ENCODE peak calls at places on chromosomes 11 and 22, in nine cellular contexts. Q, W, K, S, C, V, P, Y and B are unnamed samples.

GRCh38 chr11:16945671-16946469 is 68.3 kb downstream of the PLEKHA7 start:
- DNase-seq in Q (peak), W (peak), K (peak), S (peak), C (no peak), V (no peak), P (peak), Y (peak), B (no peak)

GRCh38 chr11:122163420-122163819 is 47.4 kb upstream of the BLID start:
- DNase-seq in Q (no peak), W (no peak), K (no peak), S (no peak), C (no peak), V (no peak), P (no peak), Y (no peak), B (no peak)

GRCh38 chr11:11985954-11986949 is 22.2 kb downstream of the DKK3 start:
- DNase-seq in Q (no peak), W (no peak), K (no peak), S (no peak), C (no peak), V (no peak), P (no peak), Y (no peak), B (no peak)

GRCh38 chr11:34585870-34586654 is 34.8 kb upstream of the EHF start:
- DNase-seq in Q (peak), W (no peak), K (peak), S (peak), C (no peak), V (no peak), P (peak), Y (no peak), B (no peak)

GRCh38 chr11:84909740-84910139 is 717.4 kb downstream of the DLG2 start:
- DNase-seq in Q (no peak), W (no peak), K (no peak), S (no peak), C (no peak), V (no peak), P (no peak), Y (no peak), B (no peak)

GRCh38 chr11:134762248-134763029 is 350.4 kb upstream of the B3GAT1 start:
- DNase-seq in Q (no peak), W (no peak), K (no peak), S (no peak), C (no peak), V (no peak), P (no peak), Y (peak), B (no peak)

GRCh38 chr11:859394-860131 is 16.9 kb downstream of the TSPAN4 start:
- DNase-seq in Q (no peak), W (peak), K (peak), S (peak), C (peak), V (no peak), P (peak), Y (peak), B (no peak)

GRCh38 chr11:62560566-62561103 is 13.1 kb downstream of the EEF1G start:
- DNase-seq in Q (peak), W (no peak), K (peak), S (peak), C (peak), V (peak), P (peak), Y (peak), B (peak)

GRCh38 chr11:116192509-116193206 is 580.1 kb downstream of the BUD13 start:
- DNase-seq in Q (no peak), W (no peak), K (no peak), S (peak), C (no peak), V (no peak), P (no peak), Y (no peak), B (no peak)

GRCh38 chr11:92811341-92811740 is 158.1 kb upstream of the MTNR1B start:
- DNase-seq in Q (no peak), W (no peak), K (peak), S (no peak), C (no peak), V (no peak), P (no peak), Y (no peak), B (no peak)

GRCh38 chr22:19884954-19885751 is 30.5 kb upstream of the GNB1L start:
- DNase-seq in Q (no peak), W (no peak), K (no peak), S (no peak), C (no peak), V (no peak), P (no peak), Y (no peak), B (no peak)

GRCh38 chr22:46651316-46651715 is 31.1 kb downstream of the GRAMD4 start:
- DNase-seq in Q (no peak), W (no peak), K (no peak), S (no peak), C (no peak), V (no peak), P (no peak), Y (no peak), B (no peak)

GRCh38 chr22:35399114-35399677 is 744 bp upstream of the MCM5 start:
- DNase-seq in Q (no peak), W (no peak), K (no peak), S (no peak), C (no peak), V (no peak), P (no peak), Y (no peak), B (no peak)